ENCODE peak calls at places on chromosome 7, in four cellular contexts. M, J, E and B are unnamed samples.
A peak's percentile ranks its signal among the peaks of the same experiment; 100 is the strongest.

GRCh38 chr7:121515651-121516401 is 119.7 kb upstream of the FAM3C start:
- DNase-seq in M (no peak), J (no peak), E (no peak), B (no peak)

GRCh38 chr7:124246262-124246863 is 213.5 kb upstream of the TMEM229A start:
- DNase-seq in E (no peak), J (no peak), M (peak; percentile 44), B (no peak)

GRCh38 chr7:156360835-156361234 is 279.7 kb upstream of the RNF32 start:
- DNase-seq in M (no peak), E (no peak), J (no peak), B (no peak)

GRCh38 chr7:151692721-151693120 is 173.0 kb upstream of the RHEB start:
- DNase-seq in M (no peak), E (no peak), J (no peak), B (no peak)

GRCh38 chr7:107467972-107468371 is 1.9 kb upstream of the GPR22 start:
- DNase-seq in M (no peak), E (no peak), J (no peak), B (no peak)

GRCh38 chr7:29651467-29651866 is 87.8 kb downstream of the PRR15 start:
- DNase-seq in J (no peak), M (no peak), E (no peak), B (no peak)

GRCh38 chr7:26090927-26091519 is 61.0 kb upstream of the NFE2L3 start:
- DNase-seq in J (peak; percentile 80), E (peak; percentile 61), M (peak; percentile 54), B (no peak)

GRCh38 chr7:84675633-84676034 is 481.0 kb upstream of the SEMA3A start:
- DNase-seq in E (peak; percentile 50), M (no peak), J (peak; percentile 21), B (no peak)

GRCh38 chr7:37732253-37732652 is 48.7 kb downstream of the GPR141 start:
- DNase-seq in E (peak; percentile 51), M (peak; percentile 33), J (peak; percentile 51), B (peak; percentile 74)

GRCh38 chr7:147570390-147570789 is 1020.2 kb upstream of the C7orf33 start:
- DNase-seq in J (no peak), M (no peak), E (no peak), B (no peak)

GRCh38 chr7:108498481-108498880 is 27.5 kb downstream of the PNPLA8 start:
- DNase-seq in J (no peak), M (no peak), E (no peak), B (no peak)

GRCh38 chr7:57425969-57426628 is 23.9 kb upstream of the ZNF716 start:
- DNase-seq in M (no peak), J (peak; percentile 36), E (peak; percentile 9), B (no peak)

GRCh38 chr7:140231779-140232491 is 55.2 kb upstream of the KDM7A start:
- DNase-seq in M (no peak), J (no peak), E (no peak), B (no peak)

GRCh38 chr7:19623676-19624075 is 85.2 kb downstream of the POLR1F start:
- DNase-seq in M (no peak), E (no peak), J (no peak), B (no peak)

GRCh38 chr7:155529346-155529745 is 17.0 kb downstream of the CNPY1 start:
- DNase-seq in J (no peak), M (no peak), E (no peak), B (no peak)

GRCh38 chr7:140645166-140645565 is 4.6 kb upstream of the DENND2A start:
- DNase-seq in M (no peak), E (peak; percentile 63), J (peak; percentile 54), B (peak; percentile 84)

GRCh38 chr7:108836246-108836645 is 266.6 kb downstream of the DNAJB9 start:
- DNase-seq in M (no peak), J (no peak), E (no peak), B (no peak)

GRCh38 chr7:148344406-148344805 is 246.2 kb upstream of the C7orf33 start:
- DNase-seq in M (no peak), E (no peak), J (no peak), B (no peak)

GRCh38 chr7:100101016-100101862 is at the start of the genes AP4M1 and MCM7:
- DNase-seq in J (peak; percentile 97), E (peak; percentile 100), M (peak; percentile 97), B (peak; percentile 99)

GRCh38 chr7:49001610-49002033 is 77.3 kb downstream of the CDC14C start:
- DNase-seq in M (peak; percentile 20), J (peak; percentile 41), E (peak; percentile 17), B (peak; percentile 68)

GRCh38 chr7:5692112-5692844 is 89.2 kb downstream of the RNF216 start:
- DNase-seq in J (peak; percentile 54), M (peak; percentile 71), E (no peak), B (no peak)

GRCh38 chr7:154913645-154914579 is 89.0 kb downstream of the PAXIP1 start:
- DNase-seq in J (peak; percentile 96), E (peak; percentile 90), M (peak; percentile 76), B (peak; percentile 97)

GRCh38 chr7:134901389-134902020 is 84.8 kb upstream of the AGBL3 start:
- DNase-seq in M (peak; percentile 92), E (no peak), J (no peak), B (no peak)

GRCh38 chr7:27073066-27073465 is 22.7 kb downstream of the HOXA1 start:
- DNase-seq in M (no peak), E (no peak), J (no peak), B (no peak)

GRCh38 chr7:151993977-151994676 is 31.3 kb upstream of the GALNT11 start:
- DNase-seq in M (no peak), E (no peak), J (no peak), B (peak; percentile 23)

GRCh38 chr7:133688483-133689239 is 435.8 kb downstream of the EXOC4 start:
- DNase-seq in M (no peak), E (no peak), J (no peak), B (no peak)

GRCh38 chr7:68691261-68692216 is 906.7 kb upstream of the AUTS2 start:
- DNase-seq in M (no peak), E (no peak), J (no peak), B (no peak)

GRCh38 chr7:10475940-10476641 is 497.6 kb upstream of the PHF14 start:
- DNase-seq in M (no peak), J (no peak), E (no peak), B (no peak)

GRCh38 chr7:157432541-157432956 is 95.7 kb downstream of the DNAJB6 start:
- DNase-seq in E (peak; percentile 84), M (no peak), J (peak; percentile 81), B (peak; percentile 77)

GRCh38 chr7:67738958-67739357 is 742.3 kb downstream of the TYW1 start:
- DNase-seq in J (no peak), M (no peak), E (no peak), B (no peak)

GRCh38 chr7:50731703-50732582 is 50.8 kb downstream of the GRB10 start:
- DNase-seq in J (no peak), E (no peak), M (no peak), B (no peak)

GRCh38 chr7:157602581-157602980 is 265.8 kb downstream of the DNAJB6 start:
- DNase-seq in E (no peak), J (no peak), M (no peak), B (peak; percentile 4)

GRCh38 chr7:120805636-120806388 is 52.1 kb downstream of the TSPAN12 start:
- DNase-seq in J (peak; percentile 59), E (peak; percentile 86), M (peak; percentile 44), B (peak; percentile 66)

GRCh38 chr7:150415161-150416160 is 35.0 kb upstream of the GIMAP8 start:
- DNase-seq in M (peak; percentile 89), E (no peak), J (peak; percentile 14), B (no peak)

DNA sequence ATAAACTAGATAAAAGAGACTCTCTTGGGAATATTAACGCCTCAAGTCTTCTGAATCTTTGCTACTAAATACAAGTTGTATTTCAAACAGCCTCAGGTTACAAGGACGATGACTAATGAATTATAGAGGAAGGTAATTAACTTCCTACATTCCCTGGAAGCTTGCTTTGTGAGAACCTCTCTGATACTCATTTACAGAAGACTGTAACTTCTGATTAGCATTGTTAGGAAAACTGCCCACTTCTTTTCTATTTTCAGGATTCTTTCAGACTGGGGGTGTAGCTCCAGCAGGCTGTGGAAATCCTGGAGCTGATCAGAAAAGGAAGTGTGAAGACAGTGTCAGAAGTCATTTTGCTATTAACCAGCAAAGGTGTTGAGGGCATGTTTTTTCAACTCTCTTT is 316.7 kb upstream of the NPSR1 start:
- DNase-seq in E (no peak), M (no peak), J (no peak), B (no peak)
- TF ChIP-seq FOXJ3 in E (no peak), M (no peak), J (no peak), B (no peak)

DNA sequence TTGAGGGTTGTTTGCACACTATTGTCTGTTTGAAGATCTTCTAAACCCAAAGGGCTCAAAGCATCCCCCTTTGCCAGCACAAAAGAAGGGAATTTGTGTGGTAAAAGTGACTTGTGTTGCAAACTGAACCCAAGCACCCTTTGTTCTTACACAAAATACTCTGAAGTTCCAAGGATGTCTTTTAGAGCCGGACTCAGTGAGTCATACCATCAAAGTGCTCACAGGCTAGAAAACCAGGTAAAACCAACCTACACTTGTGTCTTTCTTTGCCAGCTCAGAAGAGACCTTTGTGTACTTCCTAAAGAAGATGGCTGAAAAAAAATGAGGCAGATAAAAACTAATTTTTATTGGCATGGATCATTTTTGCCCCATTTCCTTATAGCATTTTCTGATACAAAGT is 128.5 kb upstream of the FZD1 start:
- DNase-seq in M (no peak), J (no peak), E (no peak), B (no peak)
- TF ChIP-seq FOXJ3 in M (no peak), J (no peak), E (no peak), B (no peak)

DNA sequence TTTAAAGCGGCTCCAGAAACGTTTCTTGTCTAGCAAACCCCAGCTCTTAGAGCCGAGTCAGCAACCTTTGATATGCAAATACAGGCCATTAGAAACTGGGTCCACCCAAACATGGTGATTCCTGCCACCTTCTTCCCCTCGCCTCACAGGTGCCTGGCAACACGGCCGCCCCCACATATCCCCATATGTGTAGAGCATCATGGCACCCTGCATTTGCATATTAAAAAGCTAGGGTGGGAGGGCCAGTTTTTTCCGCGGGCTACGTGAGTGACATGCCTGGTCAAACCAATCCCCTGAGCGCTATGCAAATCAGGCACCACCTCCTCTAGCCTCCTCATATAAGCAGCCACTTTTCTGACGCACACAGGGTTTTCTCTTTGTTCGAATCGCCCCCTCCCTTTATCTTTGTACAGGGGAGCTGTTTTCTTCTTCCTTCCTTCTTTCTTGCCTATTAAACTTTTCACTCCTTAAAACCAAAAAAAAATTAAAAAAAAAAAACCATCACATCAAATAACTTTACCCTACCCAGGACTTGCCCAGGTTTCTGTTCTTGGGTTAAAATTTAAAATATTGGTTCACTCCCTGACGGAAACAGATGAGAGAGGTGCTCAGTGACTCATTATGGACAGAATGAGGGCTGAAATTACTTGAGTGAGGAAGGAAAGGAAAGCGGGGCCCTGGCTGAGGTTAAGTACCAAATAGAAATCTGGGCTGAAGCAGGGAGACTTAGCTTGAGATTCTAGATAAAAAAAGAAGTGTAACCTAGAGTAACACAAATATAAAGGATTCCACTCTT is 59.8 kb downstream of the COA1 start:
- DNase-seq in J (no peak), E (peak; percentile 25), M (no peak), B (peak; percentile 85)
- TF ChIP-seq FOXJ3 in J (no peak), E (no peak), M (no peak), B (no peak)

GRCh38 chr7:30848121-30848855 is 63.4 kb upstream of the AQP1 start:
- DNase-seq in E (no peak), M (no peak), J (no peak), B (no peak)
- TF ChIP-seq FOXJ3 in E (no peak), M (no peak), J (no peak), B (no peak)

GRCh38 chr7:47342646-47343045 is 239.3 kb downstream of the TNS3 start:
- DNase-seq in E (no peak), J (no peak), M (no peak), B (no peak)
- TF ChIP-seq FOXJ3 in E (no peak), J (no peak), M (no peak), B (no peak)